ENCODE peak calls at places on chromosomes 7 and 10, in five cellular contexts. O is H1, G is IMR-90, K is HepG2, P is K562. I is an unnamed sample.

GRCh38 chr10:131947631-131948347 is 33.9 kb downstream of the BNIP3 start:
- DNase-seq in O (no peak), G (peak; percentile 78), K (no peak), P (no peak), I (no peak)

GRCh38 chr7:72196176-72196575 is 216.0 kb downstream of the CALN1 start:
- DNase-seq in O (no peak), G (no peak), K (no peak), P (no peak), I (no peak)

GRCh38 chr7:41824284-41824683 is 121.4 kb upstream of the INHBA start:
- DNase-seq in O (no peak), G (peak; percentile 71), K (no peak), P (no peak), I (no peak)

GRCh38 chr7:24982917-24983316 is 2.9 kb upstream of the OSBPL3 start:
- DNase-seq in O (no peak), G (no peak), K (peak; percentile 35), P (peak; percentile 43), I (peak; percentile 45)

GRCh38 chr10:52818019-52818418 is 45.4 kb upstream of the MBL2 start:
- DNase-seq in O (no peak), G (peak; percentile 59), K (peak; percentile 51), P (peak; percentile 18), I (peak; percentile 58)

GRCh38 chr7:36506820-36507219 is 117.2 kb downstream of the ANLN start:
- DNase-seq in O (no peak), G (peak; percentile 28), K (no peak), P (no peak), I (peak; percentile 27)

GRCh38 chr7:42831051-42831952 is 80.6 kb downstream of the C7orf25 start:
- DNase-seq in O (no peak), G (peak; percentile 44), K (peak; percentile 5), P (peak; percentile 16), I (peak; percentile 30)

GRCh38 chr7:469591-469961 is 50.1 kb downstream of the PDGFA start:
- DNase-seq in O (peak; percentile 39), G (no peak), K (no peak), P (no peak), I (no peak)

GRCh38 chr7:50851451-50851850 is 68.8 kb upstream of the GRB10 start:
- DNase-seq in O (no peak), G (peak; percentile 54), K (no peak), P (no peak), I (no peak)

GRCh38 chr7:97971120-97971989 is 18.6 kb downstream of the OCM2 start:
- DNase-seq in O (no peak), G (peak; percentile 13), K (peak; percentile 40), P (peak; percentile 64), I (peak; percentile 18)

GRCh38 chr10:88783734-88784133 is 18.8 kb upstream of the LIPM start:
- DNase-seq in O (no peak), G (peak; percentile 41), K (no peak), P (no peak), I (no peak)

GRCh38 chr10:95605163-95605562 is 44.0 kb upstream of the SORBS1 start:
- DNase-seq in O (no peak), G (no peak), K (no peak), P (no peak), I (no peak)

GRCh38 chr7:144384555-144385245 is 18.8 kb downstream of the NOBOX start:
- DNase-seq in O (peak; percentile 45), G (no peak), K (no peak), P (no peak), I (no peak)

GRCh38 chr7:88040694-88041093 is 106.6 kb downstream of the ADAM22 start:
- DNase-seq in O (no peak), G (no peak), K (no peak), P (no peak), I (no peak)

GRCh38 chr7:74193913-74194312 is 15.9 kb upstream of the LAT2 start:
- DNase-seq in O (no peak), G (no peak), K (no peak), P (no peak), I (no peak)

GRCh38 chr7:24652551-24652950 is 79.3 kb downstream of the PALS2 start:
- DNase-seq in O (no peak), G (no peak), K (no peak), P (no peak), I (no peak)

GRCh38 chr7:57388761-57389160 is 61.2 kb upstream of the ZNF716 start:
- DNase-seq in O (no peak), G (no peak), K (no peak), P (no peak), I (no peak)

GRCh38 chr10:22626784-22627183 is 87.6 kb downstream of the PIP4K2A start:
- DNase-seq in O (no peak), G (no peak), K (no peak), P (no peak), I (no peak)

GRCh38 chr7:16738014-16738688 is 15.4 kb upstream of the TSPAN13 start:
- DNase-seq in O (no peak), G (no peak), K (no peak), P (no peak), I (no peak)

GRCh38 chr7:42097756-42098155 is 139.3 kb downstream of the GLI3 start:
- DNase-seq in O (no peak), G (peak; percentile 89), K (peak; percentile 3), P (no peak), I (peak; percentile 11)

DNA sequence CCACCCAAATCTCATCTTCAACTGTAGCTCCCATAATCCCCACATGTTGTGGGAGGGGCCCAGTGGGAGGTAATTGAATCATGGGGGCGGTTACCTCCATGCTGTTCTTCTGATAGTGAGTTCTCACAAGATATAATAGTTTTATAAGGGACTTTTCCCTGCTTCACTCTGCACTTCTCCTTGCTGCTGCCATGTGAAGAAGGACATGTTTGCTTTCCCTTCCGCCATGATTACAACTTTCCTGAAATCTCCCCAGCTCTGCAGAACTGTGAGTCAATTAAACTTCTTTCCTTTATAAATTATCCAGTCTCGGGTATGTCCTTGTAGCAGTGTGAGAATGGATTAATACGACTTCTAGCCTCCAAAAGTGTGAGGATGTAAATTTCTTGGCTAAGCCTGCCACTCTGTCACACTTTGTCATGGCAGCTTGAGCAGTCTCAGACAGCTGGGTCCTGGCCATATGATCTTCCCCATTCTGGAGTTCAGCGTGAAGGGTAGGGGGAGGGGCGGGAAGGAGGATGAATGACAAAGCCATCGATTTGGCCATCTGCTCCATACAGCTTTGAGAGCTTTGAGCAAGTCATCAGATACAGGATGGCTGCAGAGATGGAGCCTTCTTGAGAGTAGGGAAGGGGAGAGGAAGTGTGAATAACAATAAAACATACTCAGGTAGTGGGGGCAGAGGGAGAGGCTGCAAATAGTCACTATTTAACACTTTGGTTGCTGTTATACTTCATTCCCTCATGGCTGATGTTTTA is 19.1 kb upstream of the INPP5F start:
- DNase-seq in O (no peak), G (no peak), K (no peak), P (no peak), I (no peak)
- TF ChIP-seq MAFK in O (no peak), G (no peak), K (no peak), P (no peak), I (no peak)

GRCh38 chr10:8059191-8059936 is 4.9 kb downstream of the GATA3 start:
- DNase-seq in O (peak; percentile 55), G (no peak), K (no peak), P (no peak), I (no peak)

GRCh38 chr10:8061274-8062211 is 7.1 kb downstream of the GATA3 start:
- DNase-seq in O (no peak), G (no peak), K (no peak), P (peak; percentile 16), I (no peak)

GRCh38 chr10:8058274-8059111 is 4.0 kb downstream of the GATA3 start:
- DNase-seq in O (peak; percentile 67), G (no peak), K (no peak), P (no peak), I (no peak)

GRCh38 chr10:8060704-8061121 is 6.2 kb downstream of the GATA3 start:
- DNase-seq in O (no peak), G (no peak), K (no peak), P (no peak), I (no peak)

GRCh38 chr10:8060010-8060703 is 5.7 kb downstream of the GATA3 start:
- DNase-seq in O (peak; percentile 51), G (peak; percentile 25), K (no peak), P (no peak), I (no peak)
- TF ChIP-seq MAFK in O (no peak), G (no peak), K (no peak), P (no peak), I (no peak)

DNA sequence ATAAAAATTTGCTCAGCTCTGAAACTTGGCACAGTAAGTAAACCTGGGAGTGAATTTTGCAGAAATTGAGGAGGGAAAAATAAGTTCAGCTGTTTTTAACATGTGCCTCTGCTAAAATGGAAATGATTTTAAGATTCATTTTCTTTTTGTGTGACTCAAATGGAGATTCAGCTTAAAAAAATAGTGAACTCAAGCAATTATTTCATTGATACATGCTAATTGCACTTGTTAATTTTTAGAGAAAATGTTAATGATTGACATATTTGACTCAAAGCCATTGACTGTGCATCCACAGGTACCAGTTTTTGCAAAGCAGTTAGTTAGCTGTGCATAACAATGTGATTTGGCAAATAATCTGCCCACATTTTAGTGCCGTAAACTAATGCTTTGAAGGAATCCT is 68.5 kb upstream of the ZNF438 start:
- DNase-seq in O (no peak), G (no peak), K (no peak), P (no peak), I (no peak)
- TF ChIP-seq MAFK in O (no peak), G (no peak), K (no peak), P (no peak), I (no peak)

DNA sequence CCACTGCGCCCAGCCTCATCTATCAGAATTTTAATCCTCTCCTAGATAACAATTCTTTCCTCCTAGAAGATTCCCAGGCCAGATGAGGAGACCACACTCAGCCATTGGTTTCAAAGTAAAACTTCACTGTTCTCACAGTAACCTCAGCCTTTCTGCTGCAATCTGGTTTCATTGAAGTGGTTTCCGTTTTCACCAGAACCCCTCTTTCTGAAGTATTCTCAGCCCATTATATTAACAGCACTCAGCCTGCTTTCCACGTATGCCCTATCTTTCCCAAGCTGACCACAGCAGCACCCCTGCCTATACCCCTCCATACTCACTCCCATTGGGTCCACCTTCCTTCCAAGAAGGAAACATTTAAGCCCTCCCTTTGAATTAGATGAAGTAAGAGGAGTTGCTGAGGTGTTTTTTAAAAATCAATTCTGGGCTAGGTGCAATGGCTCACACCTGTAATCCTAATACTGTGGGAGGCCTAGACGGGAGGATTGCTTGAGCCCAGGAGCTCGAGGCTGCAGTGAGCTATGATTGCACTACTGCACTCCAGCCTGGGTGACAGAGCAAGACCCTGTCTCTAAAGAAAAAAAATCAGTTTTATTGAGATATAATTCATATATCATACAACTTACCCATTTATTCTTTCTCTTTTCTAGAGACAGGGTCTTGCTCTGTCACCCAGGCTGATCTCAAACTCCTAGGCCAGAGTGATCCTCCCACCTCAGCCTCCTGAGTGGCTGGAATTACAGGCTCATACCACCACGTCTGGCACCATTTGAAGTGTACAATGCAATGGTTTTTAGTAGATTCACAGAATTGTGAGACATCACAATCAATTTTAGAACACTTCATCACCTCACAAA is 11.3 kb downstream of the PLAU start:
- DNase-seq in O (no peak), G (no peak), K (no peak), P (no peak), I (no peak)
- TF ChIP-seq MAFK in O (no peak), G (no peak), K (no peak), P (no peak), I (no peak)

GRCh38 chr7:31875424-31875823 is 188.4 kb downstream of the PPP1R17 start:
- DNase-seq in O (no peak), G (no peak), K (no peak), P (no peak), I (peak; percentile 32)
- TF ChIP-seq MAFK in O (no peak), G (no peak), K (no peak), P (no peak), I (no peak)